ENCODE peak calls at places on chromosome 1, in eight cellular contexts. E is Calu3; S is PC-3; F is astrocyte of the spinal cord; M is AG04449; W is CD4-positive, alpha-beta T cell; D is HFFc6; X is AG09319. T is an unnamed sample.

GRCh38 chr1:81954388-81955023 is 153.8 kb downstream of the ADGRL2 start:
- DNase-seq in E (no peak), S (no peak), F (no peak), M (no peak), W (no peak), D (no peak), X (no peak), T (no peak)

GRCh38 chr1:43953361-43953760 is 6.6 kb downstream of the IPO13 start:
- DNase-seq in E (no peak), S (no peak), F (no peak), M (no peak), W (no peak), D (no peak), X (no peak), T (no peak)

GRCh38 chr1:116345830-116346229 is 27.2 kb upstream of the ATP1A1 start:
- DNase-seq in E (no peak), S (no peak), F (no peak), M (no peak), W (peak), D (no peak), X (no peak), T (no peak)

GRCh38 chr1:96978431-96978830 is 256.8 kb downstream of the PTBP2 start:
- DNase-seq in E (no peak), S (no peak), F (peak), M (no peak), W (no peak), D (no peak), X (no peak), T (no peak)

GRCh38 chr1:223137402-223138100 is 5.5 kb downstream of the TLR5 start:
- DNase-seq in E (peak), S (peak), F (no peak), M (no peak), W (no peak), D (peak), X (no peak), T (no peak)

GRCh38 chr1:40796939-40797667 is 13.5 kb downstream of the KCNQ4 start:
- DNase-seq in E (no peak), S (no peak), F (no peak), M (no peak), W (no peak), D (no peak), X (no peak), T (no peak)

GRCh38 chr1:3577300-3577699 is 34.0 kb downstream of the MEGF6 start:
- DNase-seq in E (no peak), S (no peak), F (peak), M (no peak), W (no peak), D (no peak), X (no peak), T (peak)

GRCh38 chr1:12654657-12655056 is 10.8 kb downstream of the AADACL4 start:
- DNase-seq in E (no peak), S (no peak), F (no peak), M (no peak), W (no peak), D (no peak), X (no peak), T (no peak)

GRCh38 chr1:94327001-94327685 is 89.8 kb upstream of the ARHGAP29 start:
- DNase-seq in E (peak), S (peak), F (peak), M (peak), W (no peak), D (no peak), X (no peak), T (no peak)

GRCh38 chr1:207747627-207748492 is 4.0 kb upstream of the CD46 start:
- DNase-seq in E (peak), S (no peak), F (no peak), M (no peak), W (no peak), D (no peak), X (no peak), T (no peak)

DNA sequence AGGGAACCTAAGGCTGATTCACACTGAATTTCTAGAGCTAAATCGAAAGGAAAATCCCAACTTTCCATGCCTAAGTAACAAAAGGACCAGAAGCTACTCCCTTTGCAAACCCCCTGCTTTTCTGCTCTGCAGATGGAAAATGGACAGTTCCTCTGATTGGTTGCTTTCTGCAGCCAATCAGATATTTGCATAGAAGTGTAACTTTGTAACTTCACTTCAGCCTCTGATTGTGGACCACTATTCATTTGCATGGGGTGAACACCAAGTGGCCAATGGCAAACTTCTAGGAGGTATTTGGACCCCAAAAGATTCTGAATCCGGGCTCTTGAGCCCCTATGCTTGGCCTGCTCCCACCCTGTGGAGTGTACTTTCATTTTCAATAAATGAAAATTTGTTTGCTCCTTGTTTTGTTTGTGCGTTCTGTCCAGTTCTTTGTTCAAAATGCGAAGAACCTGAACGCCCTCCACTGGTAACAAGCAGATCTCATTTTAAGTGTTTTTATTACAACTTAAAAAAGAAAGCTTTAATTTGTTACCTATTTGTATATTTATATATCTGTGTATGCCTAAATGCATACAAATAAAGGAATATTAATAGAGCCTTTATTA is 6.4 kb upstream of the GSTM4 start:
- DNase-seq in E (no peak), S (peak), F (peak), M (no peak), W (no peak), D (peak), X (no peak), T (no peak)
- TF ChIP-seq CTCF in E (no peak), S (peak), F (peak), M (no peak), W (no peak), D (peak), X (peak), T (peak)

GRCh38 chr1:55848906-55849305 is 633.7 kb upstream of the USP24 start:
- DNase-seq in E (no peak), S (peak), F (no peak), M (no peak), W (no peak), D (peak), X (no peak), T (no peak)
- TF ChIP-seq CTCF in E (no peak), S (peak), F (peak), M (peak), W (no peak), D (peak), X (peak), T (peak)

GRCh38 chr1:168161459-168161858 is 17.3 kb upstream of the TIPRL start:
- DNase-seq in E (no peak), S (no peak), F (no peak), M (no peak), W (no peak), D (no peak), X (no peak), T (no peak)
- TF ChIP-seq CTCF in E (no peak), S (no peak), F (no peak), M (no peak), W (no peak), D (no peak), X (no peak), T (no peak)

GRCh38 chr1:194342484-194343262 is 1156.3 kb upstream of the B3GALT2 start:
- DNase-seq in E (no peak), S (no peak), F (no peak), M (no peak), W (no peak), D (no peak), X (no peak), T (no peak)
- TF ChIP-seq CTCF in E (peak), S (no peak), F (peak), M (no peak), W (no peak), D (peak), X (no peak), T (peak)